ENCODE peak calls at places on chromosomes 6 and 20, in four cellular contexts. S, T, R and L are unnamed samples.

GRCh38 chr6:10305740-10306423 is 109.0 kb downstream of the TFAP2A start:
- DNase-seq in S (no peak), T (peak; percentile 58), R (no peak), L (no peak)

GRCh38 chr20:32539063-32539816 is 45.9 kb downstream of the NOL4L start:
- DNase-seq in S (no peak), T (no peak), R (no peak), L (no peak)

GRCh38 chr20:8589956-8590355 is 457.9 kb downstream of the PLCB1 start:
- DNase-seq in S (no peak), T (no peak), R (no peak), L (no peak)

GRCh38 chr6:2765896-2766766 is 938 bp downstream of the WRNIP1 start:
- DNase-seq in S (peak; percentile 46), T (peak; percentile 34), R (peak; percentile 61), L (peak; percentile 58)

GRCh38 chr20:60262967-60263603 is 304.9 kb downstream of the CDH26 start:
- DNase-seq in S (peak; percentile 27), T (peak; percentile 15), R (peak; percentile 67), L (no peak)

GRCh38 chr20:14142964-14143627 is 147.8 kb downstream of the MACROD2 start:
- DNase-seq in S (no peak), T (peak; percentile 67), R (peak; percentile 85), L (peak; percentile 59)

GRCh38 chr6:16481680-16482079 is 243.3 kb downstream of the GMPR start:
- DNase-seq in S (no peak), T (no peak), R (no peak), L (no peak)

GRCh38 chr20:44911264-44911921 is 1.5 kb downstream of the PABPC1L start:
- DNase-seq in S (peak; percentile 70), T (peak; percentile 74), R (peak; percentile 94), L (peak; percentile 64)

GRCh38 chr20:55160996-55161395 is 685.6 kb downstream of the DOK5 start:
- DNase-seq in S (no peak), T (no peak), R (no peak), L (no peak)

GRCh38 chr6:16999486-17000436 is 102.1 kb upstream of the STMND1 start:
- DNase-seq in S (no peak), T (no peak), R (no peak), L (no peak)

GRCh38 chr6:21441386-21441785 is 152.2 kb upstream of the SOX4 start:
- DNase-seq in S (no peak), T (no peak), R (no peak), L (no peak)

GRCh38 chr6:89940225-89941027 is 46.2 kb downstream of the GJA10 start:
- DNase-seq in S (peak; percentile 58), T (peak; percentile 56), R (peak; percentile 84), L (peak; percentile 84)

GRCh38 chr20:4282550-4282949 is 267.2 kb upstream of the RNF24 start:
- DNase-seq in S (no peak), T (no peak), R (no peak), L (no peak)

GRCh38 chr20:43750774-43751166 is 24.0 kb upstream of the GTSF1L start:
- DNase-seq in S (no peak), T (no peak), R (no peak), L (no peak)

GRCh38 chr6:34146801-34147592 is 1.1 kb upstream of the GRM4 start:
- DNase-seq in S (no peak), T (no peak), R (no peak), L (no peak)

GRCh38 chr20:53162251-53162835 is 190.2 kb downstream of the TSHZ2 start:
- DNase-seq in S (peak; percentile 48), T (peak; percentile 84), R (peak; percentile 95), L (peak; percentile 68)

GRCh38 chr20:62360854-62361798 is 6.0 kb downstream of the LAMA5 start:
- DNase-seq in S (no peak), T (peak; percentile 65), R (peak; percentile 68), L (no peak)
- H2AK5ac ChIP-seq in S (peak overlapping the region; percentile 96), T (peak overlapping the region; percentile 67), R (peak overlapping the region; percentile 38), L (peak overlapping the region; percentile 85)

DNA sequence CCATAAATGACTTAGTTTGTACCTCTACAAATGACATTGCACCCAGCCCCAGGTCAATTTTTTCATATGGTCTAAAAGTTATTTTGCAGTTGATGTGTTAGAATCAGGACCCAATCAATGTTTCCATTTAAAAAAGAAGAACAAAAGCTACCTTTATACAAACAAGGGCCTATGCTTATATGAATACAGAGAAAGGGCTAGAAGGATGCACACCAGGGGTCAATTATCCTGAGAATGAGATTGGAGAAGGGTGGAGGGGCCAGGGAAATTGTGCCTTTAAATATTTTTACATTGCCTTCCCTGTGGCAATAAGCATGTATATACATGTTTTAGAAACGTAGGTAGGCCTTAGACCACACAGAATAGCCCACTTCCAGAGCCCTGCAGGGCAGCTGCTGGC is 12.7 kb downstream of the EXOC2 start:
- DNase-seq in S (no peak), T (no peak), R (no peak), L (no peak)
- H3K23ac ChIP-seq in S (no peak overlapping the region), T (no peak overlapping the region), R (no peak overlapping the region), L (no peak overlapping the region)

GRCh38 chr6:6905961-6906518 is 201.7 kb upstream of the RREB1 start:
- DNase-seq in S (no peak), T (peak; percentile 28), R (peak; percentile 65), L (no peak)

GRCh38 chr6:6897140-6897539 is 210.6 kb upstream of the RREB1 start:
- DNase-seq in S (no peak), T (no peak), R (no peak), L (no peak)

GRCh38 chr6:6900566-6901204 is 207.1 kb upstream of the RREB1 start:
- DNase-seq in S (no peak), T (no peak), R (no peak), L (no peak)

GRCh38 chr6:6901205-6901719 is 206.5 kb upstream of the RREB1 start:
- DNase-seq in S (no peak), T (no peak), R (no peak), L (no peak)

DNA sequence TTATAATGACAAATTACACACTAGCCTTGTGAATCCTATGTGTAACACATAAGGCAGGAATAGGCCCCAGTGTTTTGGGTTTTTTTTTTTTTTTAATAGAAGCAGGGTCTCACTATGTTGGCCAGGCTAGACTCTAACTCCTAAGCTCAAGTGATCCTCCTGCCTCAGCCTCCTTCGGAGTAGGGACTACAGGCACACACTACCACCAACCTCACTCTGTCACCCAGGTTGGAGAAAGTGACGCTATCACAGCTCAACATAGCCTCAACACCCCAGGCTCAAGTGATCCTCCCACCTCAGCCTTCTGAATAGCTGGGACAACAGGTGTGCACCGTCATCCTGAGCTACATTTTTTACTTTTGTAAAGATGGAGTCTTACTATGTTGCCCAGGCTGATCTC is 205.8 kb upstream of the RREB1 start:
- DNase-seq in S (no peak), T (no peak), R (no peak), L (no peak)
- H2AK5ac ChIP-seq in S (no peak overlapping the region), T (no peak overlapping the region), R (no peak overlapping the region), L (no peak overlapping the region)

DNA sequence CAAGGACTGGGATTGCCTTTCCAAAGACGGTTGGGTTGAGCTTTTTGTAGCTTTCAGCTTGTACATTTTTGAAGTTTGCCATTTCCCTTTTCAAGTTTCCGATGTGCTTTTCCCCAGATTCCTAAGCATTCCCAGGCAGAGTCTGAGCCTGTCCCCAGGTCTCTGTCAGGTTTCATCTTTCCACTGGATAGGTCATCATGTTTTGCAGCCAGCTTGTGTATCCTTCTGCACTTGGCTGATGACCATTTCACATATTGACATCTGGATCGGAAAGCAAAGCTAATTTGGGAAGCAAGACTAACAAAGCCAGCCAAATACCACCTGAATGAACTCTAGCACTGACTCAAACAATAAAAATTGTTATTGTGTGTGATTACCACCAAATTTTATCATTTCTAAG is 97.9 kb downstream of the RFX6 start:
- DNase-seq in S (no peak), T (no peak), R (no peak), L (no peak)
- H3K23ac ChIP-seq in S (no peak overlapping the region), T (no peak overlapping the region), R (no peak overlapping the region), L (no peak overlapping the region)

DNA sequence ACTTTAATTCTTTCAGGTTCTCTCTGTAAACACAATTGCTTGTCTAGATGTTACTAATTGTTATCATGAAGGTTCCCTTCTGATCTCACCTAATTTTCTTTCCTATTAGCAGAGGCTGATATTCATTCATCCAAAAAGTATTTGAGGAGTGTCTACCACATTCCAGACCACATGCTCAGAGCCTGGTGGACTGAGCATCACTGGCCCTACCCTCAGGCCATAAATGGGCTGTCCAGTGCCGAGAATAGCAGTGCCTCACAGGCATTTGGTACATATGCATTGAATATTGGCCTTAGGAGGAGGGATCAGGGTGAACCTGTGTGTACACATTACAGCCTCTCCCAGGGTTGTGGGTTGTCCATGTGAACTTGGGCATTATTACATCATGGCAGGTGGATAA is 40.4 kb upstream of the PRELID3B start:
- DNase-seq in S (no peak), T (peak; percentile 97), R (peak; percentile 37), L (no peak)
- H2AK5ac ChIP-seq in S (no peak overlapping the region), T (no peak overlapping the region), R (no peak overlapping the region), L (no peak overlapping the region)

GRCh38 chr6:118715371-118715770 is 64.0 kb upstream of the CEP85L start:
- DNase-seq in S (no peak), T (no peak), R (no peak), L (no peak)
- H3K23ac ChIP-seq in S (no peak overlapping the region), T (no peak overlapping the region), R (no peak overlapping the region), L (no peak overlapping the region)

GRCh38 chr6:7773914-7774313 is 48.0 kb downstream of the BMP6 start:
- DNase-seq in S (no peak), T (no peak), R (no peak), L (no peak)
- H2AK5ac ChIP-seq in S (no peak overlapping the region), T (no peak overlapping the region), R (no peak overlapping the region), L (no peak overlapping the region)